ENCODE peak calls at places on chromosomes 4 and X, in four cellular contexts. One of them, this sample, is unnamed.

GRCh38 chr4:124904723-124905390 is 192.3 kb upstream of the ANKRD50 start:
- DNase-seq in H9: no peak
- DNase-seq in neuronal stem cell: no peak
- DNase-seq in IMR-90: no peak
- DNase-seq in this sample: no peak

GRCh38 chrX:135389717-135390116 is 32.0 kb upstream of the SMIM10L2A start:
- DNase-seq in H9: no peak
- DNase-seq in neuronal stem cell: no peak
- DNase-seq in IMR-90: no peak
- DNase-seq in this sample: peak; percentile 57

GRCh38 chr4:165715211-165715610 is 157.8 kb upstream of the TLL1 start:
- DNase-seq in H9: no peak
- DNase-seq in neuronal stem cell: no peak
- DNase-seq in IMR-90: no peak
- DNase-seq in this sample: no peak

GRCh38 chr4:25827897-25828296 is 34.9 kb downstream of the SEL1L3 start:
- DNase-seq in H9: no peak
- DNase-seq in neuronal stem cell: no peak
- DNase-seq in IMR-90: no peak
- DNase-seq in this sample: no peak

GRCh38 chr4:38894340-38894982 is 26.9 kb downstream of the FAM114A1 start:
- DNase-seq in H9: no peak
- DNase-seq in neuronal stem cell: no peak
- DNase-seq in IMR-90: peak; percentile 9
- DNase-seq in this sample: no peak

GRCh38 chr4:4289055-4289454 is 899 bp downstream of the LYAR start:
- DNase-seq in H9: no peak
- DNase-seq in neuronal stem cell: no peak
- DNase-seq in IMR-90: no peak
- DNase-seq in this sample: no peak

GRCh38 chr4:10096201-10096975 is 20.2 kb downstream of the WDR1 start:
- DNase-seq in H9: no peak
- DNase-seq in neuronal stem cell: no peak
- DNase-seq in IMR-90: peak; percentile 94
- DNase-seq in this sample: peak; percentile 16

GRCh38 chr4:177673980-177674504 is 231.8 kb upstream of the AGA start:
- DNase-seq in H9: no peak
- DNase-seq in neuronal stem cell: no peak
- DNase-seq in IMR-90: no peak
- DNase-seq in this sample: no peak

GRCh38 chrX:153336128-153336894 is 2.4 kb downstream of the ZNF275 start:
- DNase-seq in H9: no peak
- DNase-seq in neuronal stem cell: no peak
- DNase-seq in IMR-90: no peak
- DNase-seq in this sample: no peak

DNA sequence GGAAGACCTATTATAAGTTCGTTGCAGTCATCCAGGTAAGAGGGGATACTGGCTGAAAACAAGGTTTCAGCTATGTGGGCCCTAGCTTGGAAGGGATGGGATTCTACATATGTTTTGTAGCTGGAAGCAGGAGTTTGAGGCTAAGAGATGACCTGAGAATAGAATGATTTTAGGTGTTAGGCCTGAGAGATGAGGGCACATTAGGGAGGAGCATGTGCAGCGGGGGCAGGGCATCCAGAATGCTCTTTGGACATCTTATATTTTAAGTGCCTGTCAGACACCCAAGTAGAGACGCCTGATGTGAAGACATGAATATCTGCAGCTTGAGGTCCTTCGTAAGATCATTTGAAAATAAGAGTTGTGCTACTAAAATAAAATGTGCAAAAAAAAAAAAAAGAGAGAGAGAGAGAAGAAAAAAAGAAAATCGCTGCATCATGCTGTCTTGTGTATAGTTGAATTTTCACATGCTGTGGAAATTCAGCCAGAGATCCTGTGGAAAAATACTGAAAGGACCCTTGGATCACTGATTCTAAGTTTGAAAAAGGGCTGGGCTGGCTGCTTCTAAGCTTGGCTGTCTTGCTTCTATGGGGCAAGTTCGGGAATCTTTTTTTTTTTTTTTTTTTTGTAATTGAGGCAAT is 340.9 kb upstream of the GATB start:
- DNase-seq in H9: no peak
- DNase-seq in neuronal stem cell: no peak
- DNase-seq in IMR-90: no peak
- DNase-seq in this sample: no peak
- H3K4me1 ChIP-seq in H9: peaks cover 3% of the 10 kb centered on the region
- H3K4me1 ChIP-seq in neuronal stem cell: peaks cover 6% of the 10 kb centered on the region
- H3K4me1 ChIP-seq in IMR-90: peaks cover 9% of the 10 kb centered on the region
- H3K4me1 ChIP-seq in this sample: peaks cover 7% of the 10 kb centered on the region

GRCh38 chr4:137663376-137664054 is 131.2 kb upstream of the PCDH18 start:
- DNase-seq in H9: no peak
- DNase-seq in neuronal stem cell: no peak
- DNase-seq in IMR-90: no peak
- DNase-seq in this sample: no peak
- H3K14ac ChIP-seq in H9: no peak overlapping the region
- H3K14ac ChIP-seq in neuronal stem cell: no peak overlapping the region
- H3K14ac ChIP-seq in IMR-90: peak overlapping the region; percentile 88
- H3K14ac ChIP-seq in this sample: no peak overlapping the region

GRCh38 chr4:71006203-71006907 is 12.9 kb downstream of the DCK start:
- DNase-seq in H9: no peak
- DNase-seq in neuronal stem cell: no peak
- DNase-seq in IMR-90: no peak
- DNase-seq in this sample: no peak
- H3K4me1 ChIP-seq in H9: peaks cover 2% of the 10 kb centered on the region
- H3K4me1 ChIP-seq in neuronal stem cell: peaks cover 6% of the 10 kb centered on the region
- H3K4me1 ChIP-seq in IMR-90: peaks cover 11% of the 10 kb centered on the region
- H3K4me1 ChIP-seq in this sample: no peaks in the 10 kb centered on the region

GRCh38 chr4:103264905-103265304 is 66.8 kb upstream of the CENPE start:
- DNase-seq in H9: no peak
- DNase-seq in neuronal stem cell: no peak
- DNase-seq in IMR-90: no peak
- DNase-seq in this sample: no peak

GRCh38 chr4:103272174-103272573 is 74.0 kb upstream of the CENPE start:
- DNase-seq in H9: no peak
- DNase-seq in neuronal stem cell: no peak
- DNase-seq in IMR-90: no peak
- DNase-seq in this sample: no peak

DNA sequence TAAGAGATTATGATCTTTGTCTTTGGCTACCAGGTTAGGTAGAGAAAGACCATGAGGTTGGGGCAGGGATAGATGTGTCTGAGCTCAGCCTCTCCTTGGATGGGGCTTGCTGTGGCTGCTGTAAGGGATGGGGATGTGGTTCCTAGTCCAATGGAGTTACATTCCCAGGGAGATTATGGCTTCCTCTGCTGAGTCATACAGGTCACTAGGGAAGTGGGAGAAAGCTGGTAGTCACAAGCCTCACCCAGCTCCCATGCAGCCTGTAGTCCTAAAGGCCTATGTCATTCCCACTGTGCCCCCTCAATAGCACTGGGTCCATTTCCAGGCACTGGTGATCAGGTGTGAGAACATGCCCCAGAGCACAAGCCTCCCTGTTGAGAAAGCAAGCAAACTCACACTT is 70.6 kb upstream of the CENPE start:
- DNase-seq in H9: no peak
- DNase-seq in neuronal stem cell: no peak
- DNase-seq in IMR-90: no peak
- DNase-seq in this sample: no peak
- H3K14ac ChIP-seq in H9: no peak overlapping the region
- H3K14ac ChIP-seq in neuronal stem cell: no peak overlapping the region
- H3K14ac ChIP-seq in IMR-90: no peak overlapping the region
- H3K14ac ChIP-seq in this sample: no peak overlapping the region

GRCh38 chr4:8118035-8118434 is 40.6 kb downstream of the ABLIM2 start:
- DNase-seq in H9: no peak
- DNase-seq in neuronal stem cell: no peak
- DNase-seq in IMR-90: no peak
- DNase-seq in this sample: no peak

GRCh38 chr4:8115203-8115520 is 43.5 kb downstream of the ABLIM2 start:
- DNase-seq in H9: no peak
- DNase-seq in neuronal stem cell: no peak
- DNase-seq in IMR-90: no peak
- DNase-seq in this sample: no peak

GRCh38 chr4:8117278-8117682 is 41.3 kb downstream of the ABLIM2 start:
- DNase-seq in H9: peak; percentile 93
- DNase-seq in neuronal stem cell: no peak
- DNase-seq in IMR-90: peak; percentile 3
- DNase-seq in this sample: no peak

GRCh38 chr4:8114456-8115202 is 44.0 kb downstream of the ABLIM2 start:
- DNase-seq in H9: no peak
- DNase-seq in neuronal stem cell: no peak
- DNase-seq in IMR-90: no peak
- DNase-seq in this sample: no peak

DNA sequence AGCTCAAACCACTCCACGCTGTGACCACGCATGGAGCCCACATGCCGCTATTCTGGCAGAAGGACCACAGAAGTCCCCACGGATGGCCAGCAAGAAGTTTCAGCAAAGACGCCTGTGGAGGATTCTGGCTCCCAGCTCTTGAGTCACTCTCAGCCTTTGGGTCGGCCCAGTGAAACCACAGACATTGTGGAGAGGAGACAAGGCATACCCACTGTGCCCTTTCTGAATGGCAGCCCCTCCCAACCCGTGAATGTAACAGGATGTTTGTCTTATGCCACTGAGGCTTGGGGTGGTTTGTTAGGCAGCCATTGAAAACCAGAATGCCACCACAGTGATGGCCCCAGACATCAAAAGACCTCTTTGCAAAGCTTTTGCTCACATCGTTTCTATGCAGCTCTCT is 42.7 kb downstream of the ABLIM2 start:
- DNase-seq in H9: no peak
- DNase-seq in neuronal stem cell: no peak
- DNase-seq in IMR-90: no peak
- DNase-seq in this sample: no peak
- H3K4me1 ChIP-seq in H9: no peaks in the 10 kb centered on the region
- H3K4me1 ChIP-seq in neuronal stem cell: no peaks in the 10 kb centered on the region
- H3K4me1 ChIP-seq in IMR-90: no peaks in the 10 kb centered on the region
- H3K4me1 ChIP-seq in this sample: no peaks in the 10 kb centered on the region

DNA sequence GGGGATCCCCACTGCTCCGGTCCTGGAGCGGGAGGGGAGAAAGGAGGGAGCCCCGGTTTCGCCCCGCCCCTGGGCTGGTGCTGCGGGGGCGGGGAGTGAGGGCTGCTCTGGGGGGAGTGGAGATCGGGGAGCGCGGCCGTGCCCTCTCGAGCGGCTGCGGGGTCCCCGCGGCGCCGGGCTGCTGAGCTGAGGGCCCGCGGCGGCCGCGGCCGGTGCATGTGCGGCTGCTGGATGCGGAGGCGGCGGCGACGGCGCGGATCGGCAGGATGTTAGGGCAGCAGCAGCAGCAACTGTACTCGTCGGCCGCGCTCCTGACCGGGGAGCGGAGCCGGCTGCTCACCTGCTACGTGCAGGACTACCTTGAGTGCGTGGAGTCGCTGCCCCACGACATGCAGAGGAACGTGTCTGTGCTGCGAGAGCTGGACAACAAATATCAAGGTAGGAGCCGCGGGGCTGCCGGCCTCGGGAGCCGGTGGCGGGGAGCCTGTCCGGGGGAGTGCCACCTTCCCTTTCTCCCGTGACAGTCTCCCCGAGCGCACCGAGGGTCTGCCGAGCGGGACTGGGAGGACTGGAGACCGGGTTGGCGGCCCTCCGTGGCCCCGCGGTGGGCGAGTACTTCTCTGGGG is at the start of gene ING2:
- DNase-seq in H9: no peak
- DNase-seq in neuronal stem cell: no peak
- DNase-seq in IMR-90: no peak
- DNase-seq in this sample: peak; percentile 30
- H3K14ac ChIP-seq in H9: peak within 1 kb of the TSS; percentile 81
- H3K14ac ChIP-seq in neuronal stem cell: peak within 1 kb of the TSS; percentile 98
- H3K14ac ChIP-seq in IMR-90: peak within 1 kb of the TSS; percentile 88
- H3K14ac ChIP-seq in this sample: peak within 1 kb of the TSS; percentile 68

This sample was measured in trophoblast cell.